ENCODE peak calls at places on chromosomes 4 and X, in seven cellular contexts. B is astrocyte of the spinal cord; K is germinal center; I is stimulated activated CD4-positive, alpha-beta T cell treated with anti-CD3 and anti-CD28 coated beads, TNF-alpha, amount 100 ng/mL, for 1 hour; F is dorsolateral prefrontal cortex; D is NCI-H1436; R is NCI-H2081. W is an unnamed sample.

GRCh38 chr4:56408978-56409377 is 21.7 kb upstream of the AASDH start:
- DNase-seq in B (no peak), D (no peak), K (no peak), F (no peak), I (no peak), R (no peak), W (no peak)

GRCh38 chrX:15877380-15877779 is 22.8 kb upstream of the AP1S2 start:
- DNase-seq in R (no peak), D (no peak), K (no peak), F (no peak), I (no peak), B (peak; percentile 81), W (no peak)

GRCh38 chr4:31692407-31692940 is 972.3 kb downstream of the PCDH7 start:
- DNase-seq in K (no peak), D (peak; percentile 11), R (no peak), I (no peak), B (no peak), F (no peak), W (no peak)

GRCh38 chr4:130183096-130183495 is 1087.1 kb downstream of the C4orf33 start:
- DNase-seq in K (no peak), B (no peak), D (no peak), I (no peak), R (no peak), F (no peak), W (no peak)

GRCh38 chr4:35520059-35520458 is 724.3 kb downstream of the ARAP2 start:
- DNase-seq in B (no peak), K (no peak), I (no peak), D (no peak), R (peak; percentile 66), F (no peak), W (no peak)

GRCh38 chr4:26896636-26897035 is 36.0 kb downstream of the STIM2 start:
- DNase-seq in B (peak; percentile 9), D (no peak), K (no peak), F (no peak), R (no peak), I (no peak), W (no peak)

GRCh38 chr4:78936989-78937388 is 2.2 kb downstream of the PAQR3 start:
- DNase-seq in K (no peak), B (no peak), R (no peak), I (no peak), F (no peak), D (no peak), W (no peak)

GRCh38 chr4:140368686-140369085 is 4.8 kb upstream of the SCOC start:
- DNase-seq in D (no peak), F (no peak), R (no peak), B (no peak), I (no peak), K (no peak), W (no peak)

GRCh38 chrX:110180176-110180927 is 137.5 kb downstream of the AMMECR1 start:
- DNase-seq in I (no peak), R (no peak), K (no peak), F (no peak), D (no peak), B (peak; percentile 82), W (no peak)

GRCh38 chr4:71259305-71259704 is 79.5 kb upstream of the SLC4A4 start:
- DNase-seq in K (no peak), I (no peak), R (no peak), B (no peak), D (no peak), F (no peak), W (no peak)

GRCh38 chr4:16896871-16897270 is 1.6 kb downstream of the LDB2 start:
- DNase-seq in B (peak; percentile 54), R (no peak), D (no peak), F (no peak), I (no peak), K (no peak), W (no peak)

GRCh38 chr4:184099541-184099966 is 118.1 kb downstream of the ENPP6 start:
- DNase-seq in F (no peak), R (no peak), I (no peak), B (no peak), D (no peak), K (no peak), W (no peak)

GRCh38 chr4:136864580-136865185 is 667.6 kb downstream of the PCDH18 start:
- DNase-seq in F (no peak), K (no peak), R (peak; percentile 69), I (no peak), D (peak; percentile 64), B (peak; percentile 86), W (no peak)

GRCh38 chr4:151304226-151304625 is 21.2 kb downstream of the SH3D19 start:
- DNase-seq in R (no peak), K (no peak), F (no peak), I (no peak), B (peak; percentile 20), D (no peak), W (no peak)

GRCh38 chr4:13524504-13525243 is 19.6 kb downstream of the NKX3-2 start:
- DNase-seq in D (no peak), F (no peak), R (no peak), I (no peak), K (no peak), B (peak; percentile 35), W (no peak)

GRCh38 chr4:152919826-152920225 is 16.3 kb upstream of the FHDC1 start:
- DNase-seq in R (no peak), I (no peak), F (no peak), K (no peak), D (no peak), B (no peak), W (no peak)

GRCh38 chr4:89538171-89538570 is 230.6 kb upstream of the GPRIN3 start:
- DNase-seq in F (no peak), B (no peak), I (no peak), R (no peak), D (no peak), K (no peak), W (no peak)

GRCh38 chr4:176641237-176641636 is 151.5 kb downstream of the VEGFC start:
- DNase-seq in B (no peak), D (no peak), R (no peak), F (no peak), I (no peak), K (no peak), W (no peak)

GRCh38 chrX:16191605-16192004 is 24.3 kb downstream of the MAGEB17 start:
- DNase-seq in I (no peak), K (no peak), D (no peak), F (no peak), R (no peak), B (no peak), W (no peak)

GRCh38 chr4:119035941-119036737 is 99.5 kb upstream of the MYOZ2 start:
- DNase-seq in B (no peak), F (no peak), I (no peak), K (no peak), D (no peak), R (no peak), W (no peak)

GRCh38 chr4:113919611-113920010 is 59.8 kb downstream of the ARSJ start:
- DNase-seq in R (no peak), F (no peak), I (no peak), D (no peak), B (peak; percentile 64), K (no peak), W (no peak)

GRCh38 chrX:20412871-20413486 is 146.3 kb upstream of the RPS6KA3 start:
- DNase-seq in R (no peak), K (peak; percentile 31), D (no peak), F (no peak), B (no peak), I (peak; percentile 11), W (peak; percentile 47)

GRCh38 chrX:42505057-42505456 is 272.9 kb downstream of the PPP1R2C start:
- DNase-seq in R (no peak), B (no peak), I (no peak), F (no peak), K (no peak), D (no peak), W (no peak)

GRCh38 chrX:37997096-37997495 is 9.3 kb upstream of the SYTL5 start:
- DNase-seq in B (no peak), K (no peak), F (no peak), D (no peak), R (no peak), I (no peak), W (no peak)

GRCh38 chr4:47002593-47002992 is 9.2 kb upstream of the GABRA4 start:
- DNase-seq in B (peak; percentile 41), I (no peak), K (no peak), R (peak; percentile 25), F (no peak), D (no peak), W (no peak)

GRCh38 chr4:94758141-94758699 is 465 bp downstream of the BMPR1B start:
- DNase-seq in D (no peak), K (peak; percentile 5), B (peak; percentile 50), R (no peak), F (no peak), I (no peak), W (no peak)

GRCh38 chr4:94135701-94136100 is 72.0 kb upstream of the SMARCAD1 start:
- DNase-seq in D (no peak), K (no peak), B (no peak), R (no peak), F (no peak), I (no peak), W (no peak)

GRCh38 chrX:103453655-103454054 is 65.6 kb downstream of the RAB40A start:
- DNase-seq in I (no peak), R (peak; percentile 18), F (no peak), B (peak; percentile 89), K (no peak), D (no peak), W (no peak)

GRCh38 chr4:6463311-6464289 is 8.8 kb downstream of the PPP2R2C start:
- DNase-seq in R (no peak), K (no peak), F (peak; percentile 67), B (no peak), I (no peak), D (no peak), W (no peak)

GRCh38 chr4:15656038-15656470 is 897 bp upstream of the FBXL5 start:
- DNase-seq in R (no peak), F (no peak), B (peak; percentile 51), I (no peak), D (peak; percentile 41), K (no peak), W (no peak)

GRCh38 chr4:133866328-133866699 is 335.3 kb downstream of the PABPC4L start:
- DNase-seq in K (no peak), B (peak; percentile 95), R (no peak), F (no peak), I (no peak), D (no peak), W (no peak)

GRCh38 chrX:123731987-123732678 is 719 bp downstream of the THOC2 start:
- DNase-seq in R (peak; percentile 37), F (no peak), D (no peak), B (peak; percentile 24), I (no peak), K (peak; percentile 14), W (no peak)

GRCh38 chr4:76960014-76960413 is 10.5 kb downstream of the SEPTIN11 start:
- DNase-seq in R (no peak), K (no peak), B (peak; percentile 65), I (no peak), F (no peak), D (no peak), W (no peak)

W was measured in central memory CD8-positive, alpha-beta T cell.